ENCODE peak calls at places on chromosomes 12 and 14, in seven cellular contexts. T is GM12865; F is lower lobe of right lung; K is stimulated activated CD4-positive, alpha-beta T cell treated with anti-CD3 and anti-CD28 coated beads, Interleukin-4, amount 100 ng/mL, for 24 hours; Q is hypothalamus; Z is LoVo; S is NCI-H1092 treated with DMSO at 0.1 percent for 48 hours. D is an unnamed sample.

GRCh38 chr12:510071-510825 is 50.5 kb downstream of the B4GALNT3 start:
- DNase-seq in T (no peak), F (peak; percentile 68), K (no peak), Q (peak; percentile 28), Z (peak; percentile 91), S (no peak), D (peak; percentile 54)

GRCh38 chr12:85963322-85963721 is 89.2 kb downstream of the NTS start:
- DNase-seq in T (no peak), F (no peak), K (no peak), Q (no peak), Z (no peak), S (no peak), D (no peak)

GRCh38 chr12:50636505-50636904 is 127.4 kb upstream of the ATF1 start:
- DNase-seq in T (no peak), F (no peak), K (no peak), Q (no peak), Z (no peak), S (no peak), D (no peak)

GRCh38 chr12:118536306-118536900 is 160.0 kb downstream of the SUDS3 start:
- DNase-seq in T (no peak), F (no peak), K (no peak), Q (no peak), Z (no peak), S (no peak), D (no peak)

GRCh38 chr12:91551927-91552326 is 369.3 kb upstream of the DCN start:
- DNase-seq in T (peak; percentile 8), F (no peak), K (no peak), Q (no peak), Z (no peak), S (no peak), D (no peak)

GRCh38 chr12:123499332-123499731 is 34.2 kb downstream of the RILPL1 start:
- DNase-seq in T (no peak), F (no peak), K (no peak), Q (no peak), Z (no peak), S (no peak), D (no peak)

GRCh38 chr12:91171475-91171874 is 11.1 kb downstream of the DCN start:
- DNase-seq in T (no peak), F (no peak), K (no peak), Q (no peak), Z (no peak), S (no peak), D (no peak)

GRCh38 chr12:1800646-1801284 is 19.6 kb upstream of the LRTM2 start:
- DNase-seq in T (peak; percentile 72), F (peak; percentile 59), K (no peak), Q (no peak), Z (no peak), S (peak; percentile 40), D (no peak)

GRCh38 chr12:87117516-87117915 is 861.3 kb upstream of the MGAT4C start:
- DNase-seq in T (no peak), F (no peak), K (no peak), Q (no peak), Z (no peak), S (no peak), D (peak; percentile 8)

GRCh38 chr14:72597834-72598233 is 296.1 kb downstream of the DPF3 start:
- DNase-seq in T (peak; percentile 20), F (no peak), K (no peak), Q (no peak), Z (no peak), S (no peak), D (no peak)

GRCh38 chr12:109951136-109951535 is 45.0 kb downstream of the GIT2 start:
- DNase-seq in T (no peak), F (no peak), K (no peak), Q (no peak), Z (no peak), S (no peak), D (peak; percentile 78)

GRCh38 chr14:89673499-89674225 is 256.6 kb upstream of the FOXN3 start:
- DNase-seq in T (no peak), F (no peak), K (peak; percentile 18), Q (no peak), Z (no peak), S (no peak), D (peak; percentile 13)

GRCh38 chr12:84572186-84572585 is 340.4 kb downstream of the SLC6A15 start:
- DNase-seq in T (no peak), F (no peak), K (no peak), Q (no peak), Z (no peak), S (no peak), D (no peak)

GRCh38 chr12:69000069-69000468 is 67.1 kb upstream of the CPM start:
- DNase-seq in T (no peak), F (no peak), K (no peak), Q (no peak), Z (no peak), S (no peak), D (no peak)

GRCh38 chr14:105888151-105888550 is 361.8 kb downstream of the TMEM121 start:
- DNase-seq in T (no peak), F (no peak), K (no peak), Q (no peak), Z (no peak), S (no peak), D (no peak)

GRCh38 chr14:55433880-55434804 is 6.3 kb downstream of the TBPL2 start:
- DNase-seq in T (no peak), F (no peak), K (no peak), Q (no peak), Z (no peak), S (no peak), D (no peak)

GRCh38 chr14:67987596-67987995 is 168.0 kb downstream of the RAD51B start:
- DNase-seq in T (no peak), F (no peak), K (no peak), Q (no peak), Z (no peak), S (no peak), D (peak; percentile 86)

GRCh38 chr12:92675092-92675865 is 27.5 kb upstream of the PLEKHG7 start:
- DNase-seq in T (peak; percentile 2), F (no peak), K (no peak), Q (no peak), Z (no peak), S (no peak), D (no peak)

GRCh38 chr12:66144796-66145754 is 14.5 kb upstream of the LLPH start:
- DNase-seq in T (peak; percentile 17), F (no peak), K (no peak), Q (no peak), Z (peak; percentile 82), S (peak; percentile 14), D (peak; percentile 63)

GRCh38 chr14:30751646-30752416 is 122.5 kb upstream of the COCH start:
- DNase-seq in T (peak; percentile 22), F (no peak), K (no peak), Q (no peak), Z (no peak), S (no peak), D (no peak)

GRCh38 chr14:71248204-71248603 is 340.9 kb downstream of the PCNX1 start:
- DNase-seq in T (no peak), F (no peak), K (no peak), Q (no peak), Z (peak; percentile 59), S (no peak), D (no peak)

GRCh38 chr12:68158427-68158826 is 1.1 kb downstream of the IFNG start:
- DNase-seq in T (peak; percentile 38), F (no peak), K (peak; percentile 20), Q (no peak), Z (no peak), S (no peak), D (no peak)

GRCh38 chr14:31024577-31025334 is 693 bp upstream of the AP4S1 start:
- DNase-seq in T (no peak), F (no peak), K (no peak), Q (no peak), Z (peak; percentile 35), S (no peak), D (peak; percentile 15)

GRCh38 chr12:108750471-108751402 is 19.4 kb upstream of the CORO1C start:
- DNase-seq in T (no peak), F (no peak), K (no peak), Q (no peak), Z (no peak), S (no peak), D (no peak)

GRCh38 chr12:121789800-121790748 is 3.4 kb downstream of the RHOF start:
- DNase-seq in T (peak; percentile 96), F (peak; percentile 90), K (peak; percentile 93), Q (peak; percentile 40), Z (no peak), S (no peak), D (no peak)

GRCh38 chr12:104222981-104223380 is 7.4 kb downstream of the TXNRD1 start:
- DNase-seq in T (no peak), F (no peak), K (no peak), Q (no peak), Z (no peak), S (no peak), D (no peak)

GRCh38 chr14:83096092-83096491 is 1562.4 kb upstream of the SEL1L start:
- DNase-seq in T (no peak), F (no peak), K (no peak), Q (no peak), Z (no peak), S (no peak), D (no peak)

GRCh38 chr12:95622879-95623278 is 71.6 kb upstream of the USP44 start:
- DNase-seq in T (no peak), F (no peak), K (no peak), Q (no peak), Z (no peak), S (no peak), D (no peak)

GRCh38 chr12:74337951-74338350 is 199.7 kb upstream of the ATXN7L3B start:
- DNase-seq in T (no peak), F (no peak), K (no peak), Q (no peak), Z (peak; percentile 61), S (no peak), D (peak; percentile 13)

GRCh38 chr14:22502007-22502406 is 87.0 kb downstream of the DAD1 start:
- DNase-seq in T (no peak), F (no peak), K (no peak), Q (no peak), Z (no peak), S (no peak), D (no peak)

GRCh38 chr14:73125169-73125588 is 11.1 kb upstream of the PSEN1 start:
- DNase-seq in T (no peak), F (no peak), K (no peak), Q (no peak), Z (no peak), S (no peak), D (no peak)

GRCh38 chr14:50740858-50741257 is 72.8 kb upstream of the SAV1 start:
- DNase-seq in T (no peak), F (no peak), K (no peak), Q (no peak), Z (no peak), S (no peak), D (no peak)

GRCh38 chr14:28784262-28785021 is 17.9 kb downstream of the FOXG1 start:
- DNase-seq in T (no peak), F (no peak), K (no peak), Q (no peak), Z (no peak), S (no peak), D (no peak)

D was measured in RPMI7951.